ENCODE peak calls at places on chromosomes 6 and 20, in six cellular contexts. H is IMR-90, Z is right lobe of liver, J is A549, D is stomach, U is tibial nerve. N is an unnamed sample.

GRCh38 chr6:100808638-100809275 is 72.4 kb downstream of the ASCC3 start:
- DNase-seq in D (no peak), U (no peak), H (peak), J (no peak), Z (no peak), N (no peak)

GRCh38 chr6:13767121-13767794 is 47.1 kb downstream of the MCUR1 start:
- DNase-seq in Z (peak), H (peak), J (no peak), D (no peak), U (peak), N (no peak)

GRCh38 chr6:86961432-86962200 is 24.3 kb downstream of the HTR1E start:
- DNase-seq in U (no peak), H (no peak), Z (no peak), D (no peak), J (no peak), N (no peak)

GRCh38 chr6:94177429-94177828 is 758.1 kb upstream of the EPHA7 start:
- DNase-seq in D (no peak), U (no peak), J (no peak), Z (no peak), H (no peak), N (no peak)

GRCh38 chr6:150696156-150696555 is 96.5 kb downstream of the PLEKHG1 start:
- DNase-seq in J (no peak), U (no peak), Z (no peak), H (no peak), D (no peak), N (no peak)

GRCh38 chr20:50820515-50821256 is 25.8 kb downstream of the BCAS4 start:
- DNase-seq in D (no peak), Z (no peak), U (no peak), H (no peak), J (no peak), N (peak)

GRCh38 chr6:111354751-111355150 is 128.3 kb downstream of the REV3L start:
- DNase-seq in J (no peak), U (no peak), H (no peak), Z (no peak), D (no peak), N (no peak)

GRCh38 chr6:19356692-19357091 is 480.5 kb upstream of the ID4 start:
- DNase-seq in Z (no peak), U (no peak), J (no peak), D (no peak), H (no peak), N (no peak)

GRCh38 chr6:131949909-131950766 is 1.0 kb downstream of the CCN2 start:
- DNase-seq in Z (peak), U (peak), J (peak), D (peak), H (peak), N (peak)

GRCh38 chr6:41650120-41650519 is 11.9 kb downstream of the MDFI start:
- DNase-seq in J (no peak), H (no peak), U (no peak), Z (no peak), D (no peak), N (no peak)

GRCh38 chr6:22754111-22754510 is 184.7 kb downstream of the HDGFL1 start:
- DNase-seq in H (peak), J (no peak), U (no peak), Z (no peak), D (no peak), N (no peak)

GRCh38 chr20:17818187-17818586 is 118.4 kb downstream of the BANF2 start:
- DNase-seq in Z (no peak), H (no peak), D (no peak), U (no peak), J (no peak), N (no peak)

GRCh38 chr6:93423542-93423941 is 4.2 kb upstream of the EPHA7 start:
- DNase-seq in U (no peak), D (no peak), J (no peak), Z (no peak), H (no peak), N (peak)

GRCh38 chr6:82264824-82265223 is 17.3 kb upstream of the IBTK start:
- DNase-seq in H (no peak), D (no peak), U (no peak), J (no peak), Z (no peak), N (no peak)

GRCh38 chr20:60361761-60362410 is 403.7 kb downstream of the CDH26 start:
- DNase-seq in J (no peak), D (no peak), H (no peak), U (no peak), Z (no peak), N (no peak)

GRCh38 chr6:148999501-148999900 is 252.7 kb downstream of the UST start:
- DNase-seq in H (peak), U (no peak), D (no peak), Z (no peak), J (no peak), N (no peak)

GRCh38 chr6:148890605-148891004 is 143.8 kb downstream of the UST start:
- DNase-seq in J (no peak), U (no peak), D (no peak), H (no peak), Z (no peak), N (no peak)

DNA sequence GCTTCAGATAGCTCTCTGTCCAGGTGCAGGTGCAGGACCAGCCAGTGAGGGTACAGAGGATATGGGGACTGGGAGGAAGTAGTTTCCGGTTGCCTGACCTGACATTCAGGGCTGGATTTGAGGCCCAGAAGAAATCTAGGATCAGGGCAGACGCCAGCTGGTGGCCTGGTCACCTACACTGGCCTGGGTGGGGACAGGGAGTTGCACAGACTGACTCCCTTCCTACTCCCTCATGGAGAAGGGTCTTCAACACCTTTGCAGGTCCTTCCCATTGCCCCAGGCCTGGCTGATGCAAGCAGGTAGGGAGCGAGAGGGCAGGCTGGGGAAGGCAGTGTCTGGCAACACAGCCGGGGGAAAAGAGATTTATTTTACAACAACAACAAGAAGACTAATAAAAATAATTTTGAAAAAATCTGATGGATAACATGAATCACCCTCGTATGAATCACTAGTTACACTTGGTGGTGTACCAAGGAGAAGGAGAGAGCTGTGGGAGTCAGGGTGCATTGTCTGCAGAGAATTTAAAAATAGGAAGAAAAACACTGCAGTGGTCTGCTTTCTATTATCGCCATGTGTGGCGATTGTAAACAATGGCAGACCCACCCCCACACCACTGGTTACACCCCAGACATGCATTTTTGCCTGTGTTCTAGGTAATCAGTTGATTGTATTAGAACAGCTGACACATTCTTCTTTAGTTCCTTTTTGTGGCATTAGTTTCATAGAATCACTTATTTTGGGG is 62.3 kb upstream of the SNX9 start:
- DNase-seq in U (no peak), D (no peak), J (no peak), Z (no peak), H (peak), N (no peak)
- H3K27ac ChIP-seq in U (no peak), D (peak), J (peak), Z (no peak), H (peak), N (no peak)

GRCh38 chr6:32554269-32554919 is 24.3 kb upstream of the HLA-DRB5 start:
- DNase-seq in H (no peak), U (no peak), D (no peak), Z (no peak), J (no peak), N (no peak)

GRCh38 chr6:32553037-32553742 is 23.1 kb upstream of the HLA-DRB5 start:
- DNase-seq in D (no peak), U (no peak), Z (no peak), H (no peak), J (no peak), N (no peak)

GRCh38 chr6:32551410-32551809 is 21.3 kb upstream of the HLA-DRB5 start:
- DNase-seq in Z (no peak), U (no peak), J (no peak), H (no peak), D (no peak), N (no peak)
- TF ChIP-seq POLR2A in Z (no peak), U (no peak), J (no peak), H (no peak), D (no peak), N (no peak)

GRCh38 chr6:168441434-168442391 is 729 bp downstream of the SMOC2 start:
- DNase-seq in U (no peak), D (no peak), H (no peak), J (no peak), Z (no peak), N (no peak)
- H3K27ac ChIP-seq in U (peak), D (peak), H (no peak), J (no peak), Z (no peak), N (no peak)

GRCh38 chr6:24719125-24719931 is at the start of gene C6orf62:
- DNase-seq in D (peak), H (peak), Z (peak), U (no peak), J (peak), N (peak)
- TF ChIP-seq POLR2A in D (no peak), H (no peak), Z (no peak), U (no peak), J (no peak), N (peak)

GRCh38 chr6:39884696-39885095 is 49.6 kb downstream of the MOCS1 start:
- DNase-seq in D (no peak), J (no peak), U (no peak), Z (no peak), H (peak), N (no peak)
- H3K27ac ChIP-seq in D (no peak), J (no peak), U (no peak), Z (no peak), H (peak), N (no peak)